ENCODE peak calls at places on chromosomes 12 and 14, in nine cellular contexts. I is cardiac fibroblast, P is tibial artery, H is hepatocyte, J is GM06990, G is upper lobe of right lung, L is spleen, Z is GM23338, A is lower leg skin. S is an unnamed sample.

GRCh38 chr14:94888108-94888507 is 118.2 kb upstream of the GSC start:
- DNase-seq in G (no peak), J (no peak), P (no peak), I (no peak), Z (no peak), H (peak), L (peak), A (no peak), S (no peak)

GRCh38 chr12:74539765-74540526 is 2.3 kb downstream of the ATXN7L3B start:
- DNase-seq in L (no peak), P (no peak), H (no peak), Z (peak), G (no peak), J (no peak), I (no peak), A (no peak), S (no peak)

GRCh38 chr14:68217891-68218290 is 398.3 kb downstream of the RAD51B start:
- DNase-seq in L (no peak), I (no peak), P (no peak), G (no peak), H (no peak), Z (no peak), A (no peak), J (no peak), S (no peak)

GRCh38 chr12:101298426-101298825 is 18.5 kb downstream of the UTP20 start:
- DNase-seq in L (no peak), Z (no peak), H (no peak), A (no peak), I (peak), P (no peak), J (no peak), G (no peak), S (peak)

GRCh38 chr12:75976113-75976512 is 55.5 kb downstream of the PHLDA1 start:
- DNase-seq in H (no peak), L (no peak), I (no peak), P (no peak), Z (no peak), G (no peak), J (no peak), A (no peak), S (no peak)

GRCh38 chr12:15936751-15937150 is 25.6 kb downstream of the DERA start:
- DNase-seq in Z (no peak), H (no peak), I (no peak), L (no peak), G (no peak), A (no peak), J (no peak), P (no peak), S (peak)

GRCh38 chr12:115160290-115161108 is 476.5 kb upstream of the TBX3 start:
- DNase-seq in G (no peak), Z (no peak), H (no peak), A (no peak), L (no peak), P (no peak), J (no peak), I (no peak), S (no peak)

GRCh38 chr14:24710403-24711063 is 76.5 kb upstream of the GZMB start:
- DNase-seq in G (no peak), Z (peak), I (peak), A (peak), H (peak), J (no peak), P (no peak), L (no peak), S (peak)

GRCh38 chr14:22887260-22887989 is 4.4 kb downstream of the REM2 start:
- DNase-seq in H (peak), J (peak), P (peak), I (peak), L (no peak), A (no peak), G (no peak), Z (peak), S (peak)

GRCh38 chr12:106369624-106370346 is 12.2 kb downstream of the POLR3B start:
- DNase-seq in A (no peak), Z (no peak), L (no peak), J (no peak), P (no peak), H (peak), G (no peak), I (peak), S (peak)

GRCh38 chr12:130870442-130871285 is 1.2 kb upstream of the RAN start:
- DNase-seq in Z (peak), G (peak), L (peak), I (peak), H (peak), J (peak), P (peak), A (peak), S (peak)

GRCh38 chr14:99004112-99004511 is 267.9 kb downstream of the BCL11B start:
- DNase-seq in J (no peak), L (no peak), A (no peak), G (no peak), I (no peak), P (no peak), Z (no peak), H (no peak), S (peak)

GRCh38 chr12:55739025-55739378 is 3.9 kb upstream of the GDF11 start:
- DNase-seq in G (no peak), J (no peak), L (no peak), I (no peak), A (no peak), Z (no peak), H (no peak), P (no peak), S (no peak)

GRCh38 chr12:55736076-55736475 is 6.8 kb upstream of the GDF11 start:
- DNase-seq in Z (no peak), H (no peak), A (peak), P (no peak), J (no peak), L (no peak), I (no peak), G (no peak), S (no peak)

GRCh38 chr12:55736780-55737580 is 5.9 kb upstream of the GDF11 start:
- DNase-seq in J (no peak), I (peak), Z (peak), G (peak), A (peak), P (peak), L (peak), H (peak), S (peak)

GRCh38 chr12:55738113-55739024 is 4.6 kb upstream of the GDF11 start:
- DNase-seq in J (peak), A (peak), L (peak), P (peak), I (peak), G (peak), Z (peak), H (peak), S (peak)

GRCh38 chr12:55737581-55738112 is 5.3 kb upstream of the GDF11 start:
- DNase-seq in L (no peak), P (no peak), I (no peak), J (no peak), H (peak), G (no peak), A (peak), Z (no peak), S (no peak)
- TF ChIP-seq CTCF in L (no peak), P (no peak), I (no peak), J (no peak), H (no peak), G (no peak), A (no peak), Z (no peak), S (no peak)

DNA sequence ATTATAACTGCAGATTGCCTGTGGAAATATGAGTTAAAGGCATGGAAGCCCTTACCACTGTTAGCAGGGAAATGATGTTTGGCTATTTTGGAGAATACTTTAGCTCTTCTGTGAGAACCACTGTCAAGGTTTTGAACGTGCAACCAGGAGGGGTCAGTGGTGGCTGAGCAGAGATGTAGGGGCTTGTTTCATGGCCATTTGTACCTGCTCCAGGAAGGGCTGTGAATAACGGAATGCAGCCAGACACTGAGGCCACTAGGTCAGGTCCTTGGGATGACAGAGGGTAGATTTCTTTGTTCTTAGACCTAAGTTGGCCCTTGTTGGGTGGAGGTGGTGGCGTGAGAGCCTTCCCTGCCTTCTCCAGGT is 8.3 kb downstream of the TRAF3 start:
- DNase-seq in P (no peak), H (no peak), I (no peak), Z (peak), G (no peak), A (no peak), L (peak), J (no peak), S (no peak)
- H3K4me3 ChIP-seq in P (no peak), H (no peak), I (no peak), Z (no peak), G (no peak), A (no peak), L (no peak), J (peak), S (no peak)

GRCh38 chr12:6470375-6471163 is at the start of gene VAMP1:
- DNase-seq in J (peak), P (peak), I (peak), A (peak), Z (peak), L (peak), H (peak), G (peak), S (peak)
- TF ChIP-seq CTCF in J (no peak), P (peak), I (no peak), A (no peak), Z (no peak), L (peak), H (peak), G (no peak), S (no peak)

GRCh38 chr12:54053625-54054441 is at the start of gene HOXC4:
- DNase-seq in L (no peak), A (no peak), P (no peak), I (no peak), H (no peak), J (no peak), Z (no peak), G (no peak), S (no peak)

GRCh38 chr12:54056110-54056509 is 2.5 kb downstream of the HOXC4 start:
- DNase-seq in J (no peak), L (no peak), Z (no peak), I (no peak), A (no peak), P (no peak), H (no peak), G (no peak), S (no peak)

GRCh38 chr12:54052745-54053624 is 650 bp upstream of the HOXC4 start:
- DNase-seq in L (peak), G (peak), H (peak), Z (no peak), I (no peak), A (no peak), P (no peak), J (peak), S (no peak)

GRCh38 chr12:54054442-54055332 is 1.1 kb downstream of the HOXC4 start:
- DNase-seq in G (no peak), L (no peak), P (no peak), I (no peak), A (no peak), H (no peak), Z (no peak), J (no peak), S (no peak)

GRCh38 chr12:54055522-54055921 is 1.9 kb downstream of the HOXC4 start:
- DNase-seq in P (no peak), L (no peak), Z (no peak), J (no peak), I (no peak), H (no peak), G (no peak), A (no peak), S (no peak)
- H3K4me3 ChIP-seq in P (no peak), L (no peak), Z (no peak), J (no peak), I (no peak), H (no peak), G (no peak), A (no peak), S (no peak)

GRCh38 chr12:8680533-8680932 is 17.3 kb upstream of the RIMKLB start:
- DNase-seq in L (no peak), H (no peak), Z (peak), G (no peak), I (no peak), A (no peak), P (no peak), J (no peak), S (no peak)
- TF ChIP-seq CTCF in L (no peak), H (no peak), Z (peak), G (no peak), I (no peak), A (no peak), P (no peak), J (peak), S (no peak)

GRCh38 chr12:121799175-121799841 is 4.5 kb upstream of the SETD1B start:
- DNase-seq in J (no peak), L (peak), I (peak), G (peak), Z (peak), P (peak), H (peak), A (peak), S (peak)
- H3K4me3 ChIP-seq in J (peak), L (peak), I (peak), G (peak), Z (peak), P (peak), H (peak), A (no peak), S (peak)

GRCh38 chr12:104526320-104526719 is 69.6 kb downstream of the CHST11 start:
- DNase-seq in H (no peak), J (no peak), A (no peak), Z (peak), P (no peak), G (no peak), L (no peak), I (no peak), S (no peak)
- TF ChIP-seq CTCF in H (no peak), J (no peak), A (no peak), Z (no peak), P (no peak), G (no peak), L (no peak), I (no peak), S (no peak)